ENCODE peak calls at places on chromosomes 4 and X, in seven cellular contexts. One of them, this sample, is unnamed.

GRCh38 chrX:86711531-86712180 is 563.4 kb downstream of the DACH2 start:
- DNase-seq in activated naive CD8-positive, alpha-beta T cell treated with anti-CD3 and anti-CD28 coated beads, Interleukin-2, amount 50 U/mL, for 24 hours: no peak
- DNase-seq in fibroblast of lung: no peak
- DNase-seq in foreskin melanocyte: no peak
- DNase-seq in CD8-positive, alpha-beta T cell: no peak
- DNase-seq in WERI-Rb-1: no peak
- DNase-seq in activated CD4-positive, alpha-beta T cell treated with anti-CD3 and anti-CD28 coated beads for 1 hour: no peak
- DNase-seq in this sample: no peak

GRCh38 chr4:1400191-1400805 is 5.9 kb downstream of the NKX1-1 start:
- DNase-seq in activated naive CD8-positive, alpha-beta T cell treated with anti-CD3 and anti-CD28 coated beads, Interleukin-2, amount 50 U/mL, for 24 hours: no peak
- DNase-seq in fibroblast of lung: no peak
- DNase-seq in foreskin melanocyte: no peak
- DNase-seq in CD8-positive, alpha-beta T cell: no peak
- DNase-seq in WERI-Rb-1: peak; percentile 4
- DNase-seq in activated CD4-positive, alpha-beta T cell treated with anti-CD3 and anti-CD28 coated beads for 1 hour: no peak
- DNase-seq in this sample: no peak

GRCh38 chr4:158302076-158302866 is 92.0 kb downstream of the TMEM144 start:
- DNase-seq in activated naive CD8-positive, alpha-beta T cell treated with anti-CD3 and anti-CD28 coated beads, Interleukin-2, amount 50 U/mL, for 24 hours: no peak
- DNase-seq in fibroblast of lung: peak; percentile 86
- DNase-seq in foreskin melanocyte: no peak
- DNase-seq in CD8-positive, alpha-beta T cell: no peak
- DNase-seq in WERI-Rb-1: no peak
- DNase-seq in activated CD4-positive, alpha-beta T cell treated with anti-CD3 and anti-CD28 coated beads for 1 hour: no peak
- DNase-seq in this sample: peak; percentile 78

GRCh38 chrX:144896323-144896722 is 351.0 kb upstream of the SPANXN1 start:
- DNase-seq in activated naive CD8-positive, alpha-beta T cell treated with anti-CD3 and anti-CD28 coated beads, Interleukin-2, amount 50 U/mL, for 24 hours: no peak
- DNase-seq in fibroblast of lung: no peak
- DNase-seq in foreskin melanocyte: no peak
- DNase-seq in CD8-positive, alpha-beta T cell: no peak
- DNase-seq in WERI-Rb-1: no peak
- DNase-seq in activated CD4-positive, alpha-beta T cell treated with anti-CD3 and anti-CD28 coated beads for 1 hour: no peak
- DNase-seq in this sample: no peak

GRCh38 chrX:11458175-11458574 is 165.0 kb downstream of the AMELX start:
- DNase-seq in activated naive CD8-positive, alpha-beta T cell treated with anti-CD3 and anti-CD28 coated beads, Interleukin-2, amount 50 U/mL, for 24 hours: no peak
- DNase-seq in fibroblast of lung: peak; percentile 59
- DNase-seq in foreskin melanocyte: no peak
- DNase-seq in CD8-positive, alpha-beta T cell: no peak
- DNase-seq in WERI-Rb-1: no peak
- DNase-seq in activated CD4-positive, alpha-beta T cell treated with anti-CD3 and anti-CD28 coated beads for 1 hour: no peak
- DNase-seq in this sample: no peak

GRCh38 chr4:86961605-86962295 is 26.9 kb downstream of the AFF1 start:
- DNase-seq in activated naive CD8-positive, alpha-beta T cell treated with anti-CD3 and anti-CD28 coated beads, Interleukin-2, amount 50 U/mL, for 24 hours: no peak
- DNase-seq in fibroblast of lung: peak; percentile 84
- DNase-seq in foreskin melanocyte: no peak
- DNase-seq in CD8-positive, alpha-beta T cell: no peak
- DNase-seq in WERI-Rb-1: peak; percentile 68
- DNase-seq in activated CD4-positive, alpha-beta T cell treated with anti-CD3 and anti-CD28 coated beads for 1 hour: no peak
- DNase-seq in this sample: no peak

GRCh38 chr4:32268949-32269348 is 1548.8 kb downstream of the PCDH7 start:
- DNase-seq in activated naive CD8-positive, alpha-beta T cell treated with anti-CD3 and anti-CD28 coated beads, Interleukin-2, amount 50 U/mL, for 24 hours: no peak
- DNase-seq in fibroblast of lung: peak; percentile 2
- DNase-seq in foreskin melanocyte: no peak
- DNase-seq in CD8-positive, alpha-beta T cell: no peak
- DNase-seq in WERI-Rb-1: no peak
- DNase-seq in activated CD4-positive, alpha-beta T cell treated with anti-CD3 and anti-CD28 coated beads for 1 hour: no peak
- DNase-seq in this sample: no peak

GRCh38 chr4:131091896-131092295 is 1995.9 kb downstream of the C4orf33 start:
- DNase-seq in activated naive CD8-positive, alpha-beta T cell treated with anti-CD3 and anti-CD28 coated beads, Interleukin-2, amount 50 U/mL, for 24 hours: no peak
- DNase-seq in fibroblast of lung: peak; percentile 44
- DNase-seq in foreskin melanocyte: peak; percentile 35
- DNase-seq in CD8-positive, alpha-beta T cell: no peak
- DNase-seq in WERI-Rb-1: no peak
- DNase-seq in activated CD4-positive, alpha-beta T cell treated with anti-CD3 and anti-CD28 coated beads for 1 hour: no peak
- DNase-seq in this sample: no peak

GRCh38 chr4:100548209-100548579 is 30.4 kb upstream of the EMCN start:
- DNase-seq in activated naive CD8-positive, alpha-beta T cell treated with anti-CD3 and anti-CD28 coated beads, Interleukin-2, amount 50 U/mL, for 24 hours: no peak
- DNase-seq in fibroblast of lung: no peak
- DNase-seq in foreskin melanocyte: no peak
- DNase-seq in CD8-positive, alpha-beta T cell: no peak
- DNase-seq in WERI-Rb-1: no peak
- DNase-seq in activated CD4-positive, alpha-beta T cell treated with anti-CD3 and anti-CD28 coated beads for 1 hour: no peak
- DNase-seq in this sample: no peak

GRCh38 chr4:48275694-48276093 is 6.1 kb upstream of the TEC start:
- DNase-seq in activated naive CD8-positive, alpha-beta T cell treated with anti-CD3 and anti-CD28 coated beads, Interleukin-2, amount 50 U/mL, for 24 hours: no peak
- DNase-seq in fibroblast of lung: no peak
- DNase-seq in foreskin melanocyte: no peak
- DNase-seq in CD8-positive, alpha-beta T cell: no peak
- DNase-seq in WERI-Rb-1: no peak
- DNase-seq in activated CD4-positive, alpha-beta T cell treated with anti-CD3 and anti-CD28 coated beads for 1 hour: no peak
- DNase-seq in this sample: no peak

GRCh38 chrX:39905946-39906345 is 191.8 kb downstream of the BCOR start:
- DNase-seq in activated naive CD8-positive, alpha-beta T cell treated with anti-CD3 and anti-CD28 coated beads, Interleukin-2, amount 50 U/mL, for 24 hours: no peak
- DNase-seq in fibroblast of lung: no peak
- DNase-seq in foreskin melanocyte: no peak
- DNase-seq in CD8-positive, alpha-beta T cell: no peak
- DNase-seq in WERI-Rb-1: no peak
- DNase-seq in activated CD4-positive, alpha-beta T cell treated with anti-CD3 and anti-CD28 coated beads for 1 hour: no peak
- DNase-seq in this sample: no peak

GRCh38 chrX:23292979-23293651 is 41.5 kb upstream of the PTCHD1 start:
- DNase-seq in activated naive CD8-positive, alpha-beta T cell treated with anti-CD3 and anti-CD28 coated beads, Interleukin-2, amount 50 U/mL, for 24 hours: no peak
- DNase-seq in fibroblast of lung: peak; percentile 79
- DNase-seq in foreskin melanocyte: no peak
- DNase-seq in CD8-positive, alpha-beta T cell: no peak
- DNase-seq in WERI-Rb-1: no peak
- DNase-seq in activated CD4-positive, alpha-beta T cell treated with anti-CD3 and anti-CD28 coated beads for 1 hour: no peak
- DNase-seq in this sample: no peak

GRCh38 chr4:18815779-18816173 is 794.2 kb upstream of the LCORL start:
- DNase-seq in activated naive CD8-positive, alpha-beta T cell treated with anti-CD3 and anti-CD28 coated beads, Interleukin-2, amount 50 U/mL, for 24 hours: no peak
- DNase-seq in fibroblast of lung: no peak
- DNase-seq in foreskin melanocyte: no peak
- DNase-seq in CD8-positive, alpha-beta T cell: no peak
- DNase-seq in WERI-Rb-1: peak; percentile 46
- DNase-seq in activated CD4-positive, alpha-beta T cell treated with anti-CD3 and anti-CD28 coated beads for 1 hour: no peak
- DNase-seq in this sample: no peak

GRCh38 chr4:15374697-15375096 is 53.1 kb upstream of the C1QTNF7 start:
- DNase-seq in activated naive CD8-positive, alpha-beta T cell treated with anti-CD3 and anti-CD28 coated beads, Interleukin-2, amount 50 U/mL, for 24 hours: no peak
- DNase-seq in fibroblast of lung: no peak
- DNase-seq in foreskin melanocyte: no peak
- DNase-seq in CD8-positive, alpha-beta T cell: no peak
- DNase-seq in WERI-Rb-1: no peak
- DNase-seq in activated CD4-positive, alpha-beta T cell treated with anti-CD3 and anti-CD28 coated beads for 1 hour: no peak
- DNase-seq in this sample: no peak

GRCh38 chrX:81286608-81287007 is 84.7 kb downstream of the SH3BGRL start:
- DNase-seq in activated naive CD8-positive, alpha-beta T cell treated with anti-CD3 and anti-CD28 coated beads, Interleukin-2, amount 50 U/mL, for 24 hours: no peak
- DNase-seq in fibroblast of lung: no peak
- DNase-seq in foreskin melanocyte: no peak
- DNase-seq in CD8-positive, alpha-beta T cell: no peak
- DNase-seq in WERI-Rb-1: no peak
- DNase-seq in activated CD4-positive, alpha-beta T cell treated with anti-CD3 and anti-CD28 coated beads for 1 hour: no peak
- DNase-seq in this sample: no peak

GRCh38 chr4:180394307-180394706 is 1848.9 kb upstream of the TENM3 start:
- DNase-seq in activated naive CD8-positive, alpha-beta T cell treated with anti-CD3 and anti-CD28 coated beads, Interleukin-2, amount 50 U/mL, for 24 hours: no peak
- DNase-seq in fibroblast of lung: no peak
- DNase-seq in foreskin melanocyte: no peak
- DNase-seq in CD8-positive, alpha-beta T cell: no peak
- DNase-seq in WERI-Rb-1: no peak
- DNase-seq in activated CD4-positive, alpha-beta T cell treated with anti-CD3 and anti-CD28 coated beads for 1 hour: no peak
- DNase-seq in this sample: no peak

GRCh38 chr4:131001371-131001770 is 1905.4 kb downstream of the C4orf33 start:
- DNase-seq in activated naive CD8-positive, alpha-beta T cell treated with anti-CD3 and anti-CD28 coated beads, Interleukin-2, amount 50 U/mL, for 24 hours: no peak
- DNase-seq in fibroblast of lung: peak; percentile 24
- DNase-seq in foreskin melanocyte: no peak
- DNase-seq in CD8-positive, alpha-beta T cell: no peak
- DNase-seq in WERI-Rb-1: no peak
- DNase-seq in activated CD4-positive, alpha-beta T cell treated with anti-CD3 and anti-CD28 coated beads for 1 hour: no peak
- DNase-seq in this sample: no peak

GRCh38 chr4:53943345-53944085 is 120.9 kb downstream of the CHIC2 start:
- DNase-seq in activated naive CD8-positive, alpha-beta T cell treated with anti-CD3 and anti-CD28 coated beads, Interleukin-2, amount 50 U/mL, for 24 hours: no peak
- DNase-seq in fibroblast of lung: peak; percentile 91
- DNase-seq in foreskin melanocyte: peak; percentile 24
- DNase-seq in CD8-positive, alpha-beta T cell: no peak
- DNase-seq in WERI-Rb-1: no peak
- DNase-seq in activated CD4-positive, alpha-beta T cell treated with anti-CD3 and anti-CD28 coated beads for 1 hour: no peak
- DNase-seq in this sample: no peak

GRCh38 chrX:45295587-45295986 is 94.9 kb upstream of the DIPK2B start:
- DNase-seq in activated naive CD8-positive, alpha-beta T cell treated with anti-CD3 and anti-CD28 coated beads, Interleukin-2, amount 50 U/mL, for 24 hours: no peak
- DNase-seq in fibroblast of lung: peak; percentile 67
- DNase-seq in foreskin melanocyte: peak; percentile 14
- DNase-seq in CD8-positive, alpha-beta T cell: no peak
- DNase-seq in WERI-Rb-1: peak; percentile 10
- DNase-seq in activated CD4-positive, alpha-beta T cell treated with anti-CD3 and anti-CD28 coated beads for 1 hour: no peak
- DNase-seq in this sample: no peak